ENCODE peak calls at places on chromosomes 7 and 10, in seven cellular contexts. N is mesendoderm, B is IMR-90, D is H9, J is H1, F is neuronal stem cell, Z is trophoblast cell. M is an unnamed sample.

GRCh38 chr10:44828515-44829142 is 82.5 kb upstream of the TMEM72 start:
- DNase-seq in N (no peak), B (peak), D (no peak), J (no peak), F (no peak), Z (no peak), M (no peak)

GRCh38 chr10:30488319-30488718 is 54.3 kb downstream of the MAP3K8 start:
- DNase-seq in N (no peak), B (no peak), D (no peak), J (no peak), F (no peak), Z (no peak), M (no peak)

GRCh38 chr7:98394377-98394836 is 6.5 kb downstream of the BAIAP2L1 start:
- DNase-seq in N (no peak), B (peak), D (no peak), J (no peak), F (no peak), Z (peak), M (peak)

GRCh38 chr7:2711895-2712675 is 24.1 kb downstream of the AMZ1 start:
- DNase-seq in N (no peak), B (no peak), D (no peak), J (no peak), F (no peak), Z (no peak), M (no peak)

GRCh38 chr10:93921338-93921737 is 27.6 kb downstream of the SLC35G1 start:
- DNase-seq in N (peak), B (no peak), D (peak), J (peak), F (no peak), Z (no peak), M (no peak)

GRCh38 chr10:131725736-131726459 is 174.9 kb upstream of the PPP2R2D start:
- DNase-seq in N (peak), B (no peak), D (peak), J (no peak), F (no peak), Z (no peak), M (no peak)

GRCh38 chr10:126062132-126063032 is 166.0 kb downstream of the FANK1 start:
- DNase-seq in N (peak), B (peak), D (no peak), J (no peak), F (no peak), Z (peak), M (peak)

GRCh38 chr7:94656925-94657731 is 1.2 kb upstream of the SGCE start:
- DNase-seq in N (peak), B (peak), D (peak), J (peak), F (peak), Z (peak), M (peak)

GRCh38 chr10:17199351-17199804 is 2.1 kb downstream of the TRDMT1 start:
- DNase-seq in N (peak), B (peak), D (no peak), J (no peak), F (no peak), Z (no peak), M (peak)

GRCh38 chr7:156547884-156548561 is 92.6 kb upstream of the RNF32 start:
- DNase-seq in N (no peak), B (no peak), D (no peak), J (no peak), F (no peak), Z (no peak), M (no peak)

GRCh38 chr10:43076876-43077420 is at the start of gene RET:
- DNase-seq in N (peak), B (no peak), D (peak), J (peak), F (peak), Z (no peak), M (no peak)

GRCh38 chr10:79608505-79609375 is 2.0 kb upstream of the SFTPA1 start:
- DNase-seq in N (peak), B (peak), D (peak), J (peak), F (peak), Z (no peak), M (peak)

DNA sequence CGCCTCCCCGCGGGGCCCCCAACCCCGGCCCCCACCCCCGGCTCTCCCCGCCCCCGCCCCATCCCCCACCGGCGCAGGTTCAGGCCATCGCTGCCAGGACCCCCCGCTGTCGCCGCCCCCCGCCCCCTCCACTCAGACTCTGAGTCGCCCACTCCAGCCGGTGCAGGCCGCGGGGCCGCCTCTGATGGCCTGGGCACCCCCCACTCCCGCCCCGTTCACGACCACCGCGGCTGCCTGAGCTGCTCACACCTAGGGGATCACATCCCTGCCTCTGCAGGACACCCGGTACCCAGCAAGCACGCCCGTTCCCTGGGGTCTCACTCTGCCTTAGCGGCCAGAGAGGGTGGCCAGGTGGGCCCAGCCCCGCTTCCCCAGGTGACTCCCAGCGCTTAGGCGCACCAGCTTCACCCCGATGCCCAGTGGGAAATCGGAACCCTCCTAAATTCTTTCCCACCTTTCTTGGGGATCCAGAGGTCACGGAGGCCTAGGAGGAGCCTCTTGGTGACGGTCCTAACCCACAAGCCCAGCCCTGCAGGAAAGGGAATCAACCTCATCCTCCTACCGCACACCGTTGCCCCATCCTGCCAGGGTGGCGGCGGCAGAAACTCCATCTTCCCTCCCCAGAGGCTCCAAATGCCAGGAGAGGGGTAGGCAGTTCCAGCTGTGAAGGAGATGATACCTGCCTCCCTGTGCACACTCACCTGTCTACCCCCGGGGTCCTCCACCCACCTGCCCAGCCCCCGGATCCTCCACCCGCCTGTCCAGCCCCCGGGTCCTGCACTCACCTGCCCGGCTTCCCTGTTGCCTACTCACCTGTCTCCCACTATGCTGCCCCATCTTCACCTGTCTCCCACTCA is 13.7 kb upstream of the DNAAF5 start:
- DNase-seq in N (no peak), B (no peak), D (no peak), J (peak), F (no peak), Z (no peak), M (no peak)
- H3K4me2 ChIP-seq in N (peak), B (no peak), D (peak), J (peak), F (peak), Z (peak), M (peak)

DNA sequence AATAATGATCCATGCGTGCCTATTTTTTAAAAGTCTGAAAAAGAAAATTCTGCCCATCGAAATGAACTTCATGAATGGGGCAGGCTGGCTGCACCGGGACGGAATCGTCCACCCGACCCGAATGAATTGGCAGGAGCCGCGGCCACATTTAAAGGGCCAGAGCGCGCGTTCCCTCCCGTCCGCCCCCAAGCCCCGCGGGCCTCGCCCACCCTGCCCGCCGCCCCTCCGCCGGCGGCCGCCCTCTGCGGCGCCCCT is 318 bp upstream of the GATA3 start:
- DNase-seq in N (no peak), B (no peak), D (no peak), J (peak), F (no peak), Z (peak), M (peak)
- H3K23ac ChIP-seq in N (no peak), B (peak), D (no peak), J (no peak), F (no peak), Z (no peak), M (no peak)

GRCh38 chr7:132181371-132181770 is 394.9 kb downstream of the PLXNA4 start:
- DNase-seq in N (no peak), B (no peak), D (no peak), J (no peak), F (no peak), Z (no peak), M (no peak)

GRCh38 chr7:132181946-132182685 is 394.2 kb downstream of the PLXNA4 start:
- DNase-seq in N (no peak), B (no peak), D (no peak), J (no peak), F (no peak), Z (no peak), M (no peak)

GRCh38 chr7:132182992-132183391 is 393.3 kb downstream of the PLXNA4 start:
- DNase-seq in N (no peak), B (no peak), D (no peak), J (no peak), F (no peak), Z (no peak), M (no peak)

GRCh38 chr7:132185150-132185549 is 391.1 kb downstream of the PLXNA4 start:
- DNase-seq in N (no peak), B (no peak), D (no peak), J (no peak), F (no peak), Z (no peak), M (no peak)

GRCh38 chr7:132183822-132184380 is 392.4 kb downstream of the PLXNA4 start:
- DNase-seq in N (peak), B (no peak), D (no peak), J (no peak), F (no peak), Z (no peak), M (no peak)
- H3K4ac ChIP-seq in N (no peak), B (no peak), D (no peak), J (no peak), F (no peak), Z (no peak), M (no peak)

DNA sequence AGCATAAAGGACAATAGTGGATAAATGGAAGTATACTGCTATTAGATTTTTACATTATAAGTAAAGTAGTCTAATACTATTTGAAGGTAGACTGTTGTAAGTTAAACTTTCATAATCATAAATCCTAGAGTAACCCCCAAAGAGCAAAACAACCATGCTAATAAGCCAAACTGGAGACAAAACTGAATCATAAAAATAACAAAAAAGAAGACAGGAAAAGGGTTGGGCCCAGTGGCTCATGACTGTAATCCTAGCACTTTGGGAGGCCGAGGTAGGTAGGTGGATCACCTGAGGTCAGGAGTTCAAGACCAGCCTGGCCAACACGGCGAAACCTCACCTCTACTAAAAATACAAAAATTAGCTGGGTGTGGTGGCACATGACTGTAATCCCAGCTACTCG is 9.7 kb downstream of the CACUL1 start:
- DNase-seq in N (no peak), B (no peak), D (no peak), J (no peak), F (no peak), Z (no peak), M (no peak)
- H3K4me2 ChIP-seq in N (no peak), B (no peak), D (no peak), J (no peak), F (no peak), Z (no peak), M (no peak)

GRCh38 chr10:71409516-71410104 is 12.9 kb downstream of the CDH23 start:
- DNase-seq in N (no peak), B (no peak), D (no peak), J (peak), F (no peak), Z (no peak), M (no peak)
- H3K23ac ChIP-seq in N (no peak), B (no peak), D (no peak), J (no peak), F (no peak), Z (no peak), M (no peak)

M was measured in mesenchymal stem cell.